ENCODE peak calls at places on chromosomes 12 and 14, in four cellular contexts. One of them, this sample, is unnamed.

GRCh38 chr14:77158175-77158908 is 16.8 kb upstream of the ZDHHC22 start:
- DNase-seq in HepG2: no peak
- DNase-seq in K562: peak
- DNase-seq in GM12878: no peak
- DNase-seq in this sample: peak

GRCh38 chr14:77409131-77409533 is 14.2 kb downstream of the NOXRED1 start:
- DNase-seq in HepG2: peak
- DNase-seq in K562: no peak
- DNase-seq in GM12878: no peak
- DNase-seq in this sample: peak

GRCh38 chr12:62632521-62632920 is 165.9 kb downstream of the MON2 start:
- DNase-seq in HepG2: peak
- DNase-seq in K562: no peak
- DNase-seq in GM12878: no peak
- DNase-seq in this sample: peak

GRCh38 chr12:122058750-122059149 is 19.8 kb upstream of the MLXIP start:
- DNase-seq in HepG2: no peak
- DNase-seq in K562: no peak
- DNase-seq in GM12878: no peak
- DNase-seq in this sample: no peak

GRCh38 chr12:53062977-53063707 is 13.3 kb downstream of the TNS2 start:
- DNase-seq in HepG2: no peak
- DNase-seq in K562: no peak
- DNase-seq in GM12878: no peak
- DNase-seq in this sample: peak

GRCh38 chr12:13666806-13667205 is 314.6 kb downstream of the GRIN2B start:
- DNase-seq in HepG2: no peak
- DNase-seq in K562: no peak
- DNase-seq in GM12878: no peak
- DNase-seq in this sample: no peak

GRCh38 chr14:89085154-89086059 is 261.0 kb downstream of the TTC8 start:
- DNase-seq in HepG2: no peak
- DNase-seq in K562: no peak
- DNase-seq in GM12878: no peak
- DNase-seq in this sample: no peak

GRCh38 chr14:58098507-58098906 is 53.5 kb downstream of the ARMH4 start:
- DNase-seq in HepG2: no peak
- DNase-seq in K562: no peak
- DNase-seq in GM12878: no peak
- DNase-seq in this sample: no peak

GRCh38 chr14:99479903-99480855 is 480 bp downstream of the SETD3 start:
- DNase-seq in HepG2: peak
- DNase-seq in K562: peak
- DNase-seq in GM12878: no peak
- DNase-seq in this sample: peak

GRCh38 chr12:32884962-32885361 is 11.6 kb downstream of the PKP2 start:
- DNase-seq in HepG2: no peak
- DNase-seq in K562: no peak
- DNase-seq in GM12878: no peak
- DNase-seq in this sample: no peak

GRCh38 chr12:124884587-124885438 is 21.1 kb upstream of the SCARB1 start:
- DNase-seq in HepG2: peak
- DNase-seq in K562: peak
- DNase-seq in GM12878: no peak
- DNase-seq in this sample: peak

GRCh38 chr14:69708586-69709169 is 58.3 kb upstream of the SRSF5 start:
- DNase-seq in HepG2: peak
- DNase-seq in K562: no peak
- DNase-seq in GM12878: no peak
- DNase-seq in this sample: peak

GRCh38 chr14:104968153-104968527 is 10.0 kb downstream of the AHNAK2 start:
- DNase-seq in HepG2: no peak
- DNase-seq in K562: no peak
- DNase-seq in GM12878: no peak
- DNase-seq in this sample: peak

GRCh38 chr12:21940549-21940948 is 677 bp downstream of the ABCC9 start:
- DNase-seq in HepG2: no peak
- DNase-seq in K562: no peak
- DNase-seq in GM12878: no peak
- DNase-seq in this sample: no peak

GRCh38 chr14:49893309-49894213 is 679 bp downstream of the ARF6 start:
- DNase-seq in HepG2: no peak
- DNase-seq in K562: peak
- DNase-seq in GM12878: no peak
- DNase-seq in this sample: no peak

GRCh38 chr12:92021665-92022033 is 124.0 kb downstream of the BTG1 start:
- DNase-seq in HepG2: no peak
- DNase-seq in K562: no peak
- DNase-seq in GM12878: no peak
- DNase-seq in this sample: peak

GRCh38 chr12:101794574-101794973 is 36.2 kb downstream of the GNPTAB start:
- DNase-seq in HepG2: no peak
- DNase-seq in K562: no peak
- DNase-seq in GM12878: no peak
- DNase-seq in this sample: no peak

GRCh38 chr14:33943484-33943883 is 7.4 kb downstream of the EGLN3 start:
- DNase-seq in HepG2: no peak
- DNase-seq in K562: no peak
- DNase-seq in GM12878: no peak
- DNase-seq in this sample: no peak

GRCh38 chr14:33940561-33941011 is 10.3 kb downstream of the EGLN3 start:
- DNase-seq in HepG2: no peak
- DNase-seq in K562: peak
- DNase-seq in GM12878: no peak
- DNase-seq in this sample: no peak

GRCh38 chr14:33945329-33945728 is 5.5 kb downstream of the EGLN3 start:
- DNase-seq in HepG2: no peak
- DNase-seq in K562: no peak
- DNase-seq in GM12878: no peak
- DNase-seq in this sample: no peak

GRCh38 chr14:33941727-33942126 is 9.1 kb downstream of the EGLN3 start:
- DNase-seq in HepG2: no peak
- DNase-seq in K562: no peak
- DNase-seq in GM12878: no peak
- DNase-seq in this sample: no peak

GRCh38 chr14:33943081-33943480 is 7.8 kb downstream of the EGLN3 start:
- DNase-seq in HepG2: no peak
- DNase-seq in K562: no peak
- DNase-seq in GM12878: no peak
- DNase-seq in this sample: no peak
- TF ChIP-seq CBFB in HepG2: no peak
- TF ChIP-seq CBFB in K562: no peak
- TF ChIP-seq CBFB in GM12878: no peak
- TF ChIP-seq CBFB in this sample: no peak

DNA sequence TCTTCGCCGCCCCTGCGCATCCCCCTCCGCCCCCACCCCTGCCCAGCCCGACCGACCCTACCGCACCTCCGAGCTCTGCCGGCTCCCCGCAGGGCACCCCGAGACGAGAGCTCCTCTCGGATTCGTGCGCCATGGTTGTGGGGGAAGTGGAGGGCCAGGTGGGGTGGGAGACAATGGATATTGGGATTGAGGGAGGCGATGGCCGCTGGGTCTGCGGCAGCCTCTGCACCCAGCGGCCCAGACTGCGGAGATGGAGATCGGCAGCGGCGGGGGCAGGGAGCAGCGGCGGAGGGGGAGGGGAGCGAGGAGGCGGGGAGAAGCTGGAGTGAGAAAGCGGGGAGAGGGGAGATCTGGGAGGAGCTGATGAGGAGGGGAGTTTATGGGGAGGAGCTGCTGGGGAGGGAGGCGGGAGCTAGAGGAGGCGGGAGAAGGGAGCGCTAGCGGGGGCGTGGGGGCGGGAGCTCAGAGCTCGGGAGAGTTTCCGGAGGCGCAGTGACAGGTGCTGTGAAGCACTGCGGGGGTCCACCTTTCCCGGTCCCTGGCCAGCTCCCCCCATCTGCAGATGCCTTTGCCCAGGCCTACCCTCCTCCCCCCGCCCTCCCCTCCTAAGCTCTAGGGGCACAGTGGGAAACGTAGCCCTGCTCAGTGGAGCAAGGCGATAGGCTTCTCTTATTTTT is at the start of gene SALL2:
- DNase-seq in HepG2: peak
- DNase-seq in K562: peak
- DNase-seq in GM12878: peak
- DNase-seq in this sample: peak
- TF ChIP-seq CBFB in HepG2: no peak
- TF ChIP-seq CBFB in K562: no peak
- TF ChIP-seq CBFB in GM12878: no peak
- TF ChIP-seq CBFB in this sample: peak

GRCh38 chr12:49672351-49673181 is 34.6 kb downstream of the FMNL3 start:
- DNase-seq in HepG2: no peak
- DNase-seq in K562: no peak
- DNase-seq in GM12878: no peak
- DNase-seq in this sample: no peak
- TF ChIP-seq CBFB in HepG2: no peak
- TF ChIP-seq CBFB in K562: no peak
- TF ChIP-seq CBFB in GM12878: no peak
- TF ChIP-seq CBFB in this sample: no peak

DNA sequence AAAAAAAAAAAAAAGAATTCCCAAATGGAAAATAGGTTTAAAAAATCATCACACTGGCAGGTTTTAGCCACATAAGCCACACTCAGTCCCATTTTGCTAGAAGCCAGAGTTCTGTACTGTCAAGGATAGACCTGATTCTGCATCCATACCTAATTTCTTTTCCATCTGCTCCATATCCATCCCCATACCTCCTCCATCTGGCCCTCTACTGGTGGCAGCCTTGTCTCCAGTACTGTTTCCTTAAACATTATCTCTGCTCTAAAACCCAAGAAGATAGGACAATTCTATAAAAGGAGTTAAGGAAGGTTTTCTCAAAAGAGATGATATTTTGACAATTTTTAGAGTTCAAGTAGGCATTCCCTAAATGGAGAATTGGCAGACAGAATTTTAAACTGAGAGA is 26.0 kb upstream of the RXYLT1 start:
- DNase-seq in HepG2: no peak
- DNase-seq in K562: no peak
- DNase-seq in GM12878: no peak
- DNase-seq in this sample: no peak
- TF ChIP-seq CBFB in HepG2: no peak
- TF ChIP-seq CBFB in K562: no peak
- TF ChIP-seq CBFB in GM12878: no peak
- TF ChIP-seq CBFB in this sample: no peak

This sample was measured in WTC11.